ENCODE peak calls at places on chromosomes 2 and 18, in five cellular contexts. One of them, this sample, is unnamed.
A peak's percentile ranks its signal among the peaks of the same experiment; 100 is the strongest.

GRCh38 chr18:22558945-22559385 is 141.2 kb upstream of the CTAGE1 start:
- DNase-seq in lower lobe of right lung: peak; percentile 62
- DNase-seq in progenitor cell of endocrine pancreas: peak; percentile 48
- DNase-seq in lung: peak; percentile 54
- DNase-seq in BE2C: peak; percentile 50
- DNase-seq in this sample: no peak

GRCh38 chr2:237500681-237501424 is 13.8 kb downstream of the MLPH start:
- DNase-seq in lung: no peak
- DNase-seq in progenitor cell of endocrine pancreas: no peak
- DNase-seq in BE2C: peak; percentile 51
- DNase-seq in lower lobe of right lung: no peak
- DNase-seq in this sample: no peak

GRCh38 chr2:218264773-218265601 is 4.2 kb downstream of the GPBAR1 start:
- DNase-seq in lower lobe of right lung: no peak
- DNase-seq in progenitor cell of endocrine pancreas: no peak
- DNase-seq in BE2C: no peak
- DNase-seq in lung: no peak
- DNase-seq in this sample: no peak

GRCh38 chr2:10326707-10327594 is 24.2 kb downstream of the HPCAL1 start:
- DNase-seq in lower lobe of right lung: no peak
- DNase-seq in lung: no peak
- DNase-seq in BE2C: peak; percentile 59
- DNase-seq in progenitor cell of endocrine pancreas: no peak
- DNase-seq in this sample: peak; percentile 45

GRCh38 chr2:67797801-67798535 is 264.8 kb downstream of the C1D start:
- DNase-seq in lower lobe of right lung: no peak
- DNase-seq in lung: peak; percentile 42
- DNase-seq in progenitor cell of endocrine pancreas: no peak
- DNase-seq in BE2C: no peak
- DNase-seq in this sample: no peak

GRCh38 chr2:27296466-27296865 is 11.8 kb downstream of the UCN start:
- DNase-seq in BE2C: no peak
- DNase-seq in lower lobe of right lung: no peak
- DNase-seq in lung: no peak
- DNase-seq in progenitor cell of endocrine pancreas: no peak
- DNase-seq in this sample: no peak

GRCh38 chr18:74488864-74489263 is 7.3 kb upstream of the CNDP2 start:
- DNase-seq in BE2C: no peak
- DNase-seq in lung: no peak
- DNase-seq in progenitor cell of endocrine pancreas: no peak
- DNase-seq in lower lobe of right lung: no peak
- DNase-seq in this sample: no peak

GRCh38 chr2:46825958-46826897 is 89.4 kb downstream of the MCFD2 start:
- DNase-seq in progenitor cell of endocrine pancreas: no peak
- DNase-seq in BE2C: no peak
- DNase-seq in lower lobe of right lung: no peak
- DNase-seq in lung: no peak
- DNase-seq in this sample: no peak

GRCh38 chr2:161206491-161207032 is 46.3 kb downstream of the TANK start:
- DNase-seq in lung: no peak
- DNase-seq in lower lobe of right lung: no peak
- DNase-seq in BE2C: no peak
- DNase-seq in progenitor cell of endocrine pancreas: no peak
- DNase-seq in this sample: no peak

GRCh38 chr2:54000122-54000521 is 29.3 kb upstream of the PSME4 start:
- DNase-seq in lung: no peak
- DNase-seq in progenitor cell of endocrine pancreas: no peak
- DNase-seq in BE2C: no peak
- DNase-seq in lower lobe of right lung: no peak
- DNase-seq in this sample: no peak

GRCh38 chr18:5970032-5970431 is 74.7 kb upstream of the TMEM200C start:
- DNase-seq in lung: no peak
- DNase-seq in progenitor cell of endocrine pancreas: no peak
- DNase-seq in lower lobe of right lung: no peak
- DNase-seq in BE2C: no peak
- DNase-seq in this sample: peak; percentile 60

GRCh38 chr2:172972005-172972619 is 103.5 kb upstream of the MAP3K20 start:
- DNase-seq in BE2C: peak; percentile 28
- DNase-seq in lung: peak; percentile 44
- DNase-seq in lower lobe of right lung: peak; percentile 56
- DNase-seq in progenitor cell of endocrine pancreas: no peak
- DNase-seq in this sample: peak; percentile 45

GRCh38 chr18:10213526-10213925 is 240.9 kb upstream of the APCDD1 start:
- DNase-seq in progenitor cell of endocrine pancreas: no peak
- DNase-seq in lung: peak; percentile 59
- DNase-seq in BE2C: no peak
- DNase-seq in lower lobe of right lung: no peak
- DNase-seq in this sample: no peak

GRCh38 chr2:177669625-177670330 is 277.2 kb downstream of the AGPS start:
- DNase-seq in lower lobe of right lung: no peak
- DNase-seq in progenitor cell of endocrine pancreas: no peak
- DNase-seq in BE2C: peak; percentile 17
- DNase-seq in lung: no peak
- DNase-seq in this sample: no peak

GRCh38 chr2:145753209-145753608 is 1233.3 kb upstream of the ZEB2 start:
- DNase-seq in lower lobe of right lung: no peak
- DNase-seq in BE2C: no peak
- DNase-seq in progenitor cell of endocrine pancreas: no peak
- DNase-seq in lung: no peak
- DNase-seq in this sample: no peak

GRCh38 chr2:177078843-177079242 is 133.8 kb upstream of the HNRNPA3 start:
- DNase-seq in lower lobe of right lung: no peak
- DNase-seq in lung: no peak
- DNase-seq in progenitor cell of endocrine pancreas: no peak
- DNase-seq in BE2C: no peak
- DNase-seq in this sample: no peak

GRCh38 chr18:21191596-21192307 is 50.3 kb upstream of the GREB1L start:
- DNase-seq in lung: peak; percentile 39
- DNase-seq in lower lobe of right lung: peak; percentile 61
- DNase-seq in progenitor cell of endocrine pancreas: peak; percentile 17
- DNase-seq in BE2C: peak; percentile 47
- DNase-seq in this sample: peak; percentile 83

GRCh38 chr2:53021285-53021684 is 746.3 kb upstream of the CHAC2 start:
- DNase-seq in progenitor cell of endocrine pancreas: no peak
- DNase-seq in lung: no peak
- DNase-seq in BE2C: no peak
- DNase-seq in lower lobe of right lung: no peak
- DNase-seq in this sample: no peak

GRCh38 chr2:67840460-67841068 is 222.2 kb downstream of the C1D start:
- DNase-seq in progenitor cell of endocrine pancreas: peak; percentile 58
- DNase-seq in lower lobe of right lung: peak; percentile 61
- DNase-seq in lung: peak; percentile 70
- DNase-seq in BE2C: peak; percentile 72
- DNase-seq in this sample: no peak

GRCh38 chr2:15641530-15641982 is 49.9 kb downstream of the DDX1 start:
- DNase-seq in lower lobe of right lung: no peak
- DNase-seq in BE2C: no peak
- DNase-seq in progenitor cell of endocrine pancreas: no peak
- DNase-seq in lung: no peak
- DNase-seq in this sample: no peak

GRCh38 chr18:37270046-37270665 is 295.4 kb downstream of the CELF4 start:
- DNase-seq in lower lobe of right lung: no peak
- DNase-seq in lung: peak; percentile 36
- DNase-seq in BE2C: no peak
- DNase-seq in progenitor cell of endocrine pancreas: peak; percentile 60
- DNase-seq in this sample: peak; percentile 37

GRCh38 chr2:105144128-105144940 is 97.2 kb upstream of the GPR45 start:
- DNase-seq in lung: no peak
- DNase-seq in BE2C: no peak
- DNase-seq in lower lobe of right lung: no peak
- DNase-seq in progenitor cell of endocrine pancreas: no peak
- DNase-seq in this sample: no peak

GRCh38 chr2:112161431-112162145 is 23.4 kb downstream of the FBLN7 start:
- DNase-seq in BE2C: no peak
- DNase-seq in progenitor cell of endocrine pancreas: no peak
- DNase-seq in lower lobe of right lung: peak; percentile 11
- DNase-seq in lung: no peak
- DNase-seq in this sample: no peak

GRCh38 chr2:194867328-194867727 is 789.7 kb upstream of the SLC39A10 start:
- DNase-seq in progenitor cell of endocrine pancreas: no peak
- DNase-seq in lung: no peak
- DNase-seq in BE2C: no peak
- DNase-seq in lower lobe of right lung: no peak
- DNase-seq in this sample: no peak

This sample was measured in head of caudate nucleus.